ENCODE peak calls at places on chromosome 14, in seven cellular contexts. One of them, this sample, is unnamed.

GRCh38 chr14:63186453-63186852 is 17.8 kb upstream of the RHOJ start:
- DNase-seq in IMR-90: peak
- DNase-seq in H9: no peak
- DNase-seq in trophoblast cell: no peak
- DNase-seq in neuronal stem cell: no peak
- DNase-seq in H1: no peak
- DNase-seq in mesendoderm: no peak
- DNase-seq in this sample: no peak

GRCh38 chr14:97802974-97803373 is 1005.8 kb downstream of the VRK1 start:
- DNase-seq in IMR-90: no peak
- DNase-seq in H1: no peak
- DNase-seq in neuronal stem cell: no peak
- DNase-seq in H9: no peak
- DNase-seq in trophoblast cell: no peak
- DNase-seq in mesendoderm: no peak
- DNase-seq in this sample: no peak

GRCh38 chr14:55532645-55533309 is 47.2 kb upstream of the KTN1 start:
- DNase-seq in mesendoderm: peak
- DNase-seq in neuronal stem cell: peak
- DNase-seq in IMR-90: no peak
- DNase-seq in H9: no peak
- DNase-seq in trophoblast cell: no peak
- DNase-seq in H1: no peak
- DNase-seq in this sample: peak

GRCh38 chr14:25197885-25198284 is 147.9 kb upstream of the STXBP6 start:
- DNase-seq in H9: no peak
- DNase-seq in neuronal stem cell: no peak
- DNase-seq in H1: no peak
- DNase-seq in mesendoderm: no peak
- DNase-seq in trophoblast cell: no peak
- DNase-seq in IMR-90: no peak
- DNase-seq in this sample: no peak

GRCh38 chr14:44384093-44384492 is 123.0 kb downstream of the FSCB start:
- DNase-seq in IMR-90: no peak
- DNase-seq in neuronal stem cell: no peak
- DNase-seq in H9: no peak
- DNase-seq in mesendoderm: no peak
- DNase-seq in H1: no peak
- DNase-seq in trophoblast cell: no peak
- DNase-seq in this sample: no peak

GRCh38 chr14:68544150-68544892 is 248.5 kb downstream of the ZFP36L1 start:
- DNase-seq in neuronal stem cell: no peak
- DNase-seq in IMR-90: peak
- DNase-seq in H9: no peak
- DNase-seq in mesendoderm: no peak
- DNase-seq in trophoblast cell: peak
- DNase-seq in H1: no peak
- DNase-seq in this sample: peak

GRCh38 chr14:85974602-85975001 is 444.7 kb downstream of the FLRT2 start:
- DNase-seq in neuronal stem cell: no peak
- DNase-seq in H9: no peak
- DNase-seq in mesendoderm: no peak
- DNase-seq in IMR-90: no peak
- DNase-seq in trophoblast cell: no peak
- DNase-seq in H1: no peak
- DNase-seq in this sample: no peak

GRCh38 chr14:36513012-36513420 is 7.0 kb downstream of the NKX2-1 start:
- DNase-seq in mesendoderm: peak
- DNase-seq in neuronal stem cell: no peak
- DNase-seq in H9: no peak
- DNase-seq in H1: no peak
- DNase-seq in IMR-90: no peak
- DNase-seq in trophoblast cell: no peak
- DNase-seq in this sample: no peak

GRCh38 chr14:83007641-83008237 is 1474.1 kb upstream of the SEL1L start:
- DNase-seq in IMR-90: peak
- DNase-seq in H1: no peak
- DNase-seq in trophoblast cell: no peak
- DNase-seq in mesendoderm: no peak
- DNase-seq in H9: no peak
- DNase-seq in neuronal stem cell: no peak
- DNase-seq in this sample: no peak

GRCh38 chr14:67457782-67458181 is 30.7 kb downstream of the TMEM229B start:
- DNase-seq in H9: peak
- DNase-seq in trophoblast cell: no peak
- DNase-seq in IMR-90: no peak
- DNase-seq in neuronal stem cell: peak
- DNase-seq in mesendoderm: peak
- DNase-seq in H1: peak
- DNase-seq in this sample: no peak

GRCh38 chr14:67003009-67003753 is 186.1 kb upstream of the GARIN2 start:
- DNase-seq in trophoblast cell: no peak
- DNase-seq in IMR-90: no peak
- DNase-seq in H9: no peak
- DNase-seq in neuronal stem cell: no peak
- DNase-seq in H1: no peak
- DNase-seq in mesendoderm: no peak
- DNase-seq in this sample: no peak

GRCh38 chr14:30996892-30997659 is 28.4 kb upstream of the AP4S1 start:
- DNase-seq in IMR-90: no peak
- DNase-seq in mesendoderm: peak
- DNase-seq in H1: no peak
- DNase-seq in trophoblast cell: no peak
- DNase-seq in neuronal stem cell: no peak
- DNase-seq in H9: peak
- DNase-seq in this sample: no peak

GRCh38 chr14:69664865-69665526 is 53.6 kb downstream of the SUSD6 start:
- DNase-seq in neuronal stem cell: no peak
- DNase-seq in H9: no peak
- DNase-seq in trophoblast cell: no peak
- DNase-seq in IMR-90: no peak
- DNase-seq in H1: no peak
- DNase-seq in mesendoderm: no peak
- DNase-seq in this sample: no peak

GRCh38 chr14:70906785-70907171 is 481 bp upstream of the PCNX1 start:
- DNase-seq in neuronal stem cell: no peak
- DNase-seq in trophoblast cell: peak
- DNase-seq in IMR-90: no peak
- DNase-seq in H1: no peak
- DNase-seq in H9: no peak
- DNase-seq in mesendoderm: no peak
- DNase-seq in this sample: peak

GRCh38 chr14:22918809-22919600 is at the start of gene RBM23:
- DNase-seq in mesendoderm: peak
- DNase-seq in H9: peak
- DNase-seq in trophoblast cell: peak
- DNase-seq in H1: peak
- DNase-seq in IMR-90: peak
- DNase-seq in neuronal stem cell: peak
- DNase-seq in this sample: peak

GRCh38 chr14:65732112-65732511 is 319.6 kb downstream of the FUT8 start:
- DNase-seq in IMR-90: no peak
- DNase-seq in H1: no peak
- DNase-seq in trophoblast cell: no peak
- DNase-seq in H9: no peak
- DNase-seq in mesendoderm: no peak
- DNase-seq in neuronal stem cell: no peak
- DNase-seq in this sample: no peak

GRCh38 chr14:75088566-75089373 is 19.3 kb downstream of the ZC2HC1C start:
- DNase-seq in IMR-90: peak
- DNase-seq in H1: peak
- DNase-seq in neuronal stem cell: peak
- DNase-seq in H9: peak
- DNase-seq in mesendoderm: peak
- DNase-seq in trophoblast cell: peak
- DNase-seq in this sample: peak

GRCh38 chr14:75092698-75093097 is 23.3 kb downstream of the ZC2HC1C start:
- DNase-seq in H1: no peak
- DNase-seq in trophoblast cell: no peak
- DNase-seq in H9: no peak
- DNase-seq in mesendoderm: peak
- DNase-seq in IMR-90: no peak
- DNase-seq in neuronal stem cell: no peak
- DNase-seq in this sample: no peak

GRCh38 chr14:75088153-75088552 is 18.7 kb downstream of the ZC2HC1C start:
- DNase-seq in neuronal stem cell: no peak
- DNase-seq in H9: no peak
- DNase-seq in H1: no peak
- DNase-seq in trophoblast cell: no peak
- DNase-seq in mesendoderm: no peak
- DNase-seq in IMR-90: no peak
- DNase-seq in this sample: no peak

GRCh38 chr14:75091251-75091650 is 21.8 kb downstream of the ZC2HC1C start:
- DNase-seq in H9: no peak
- DNase-seq in H1: no peak
- DNase-seq in trophoblast cell: no peak
- DNase-seq in IMR-90: no peak
- DNase-seq in neuronal stem cell: no peak
- DNase-seq in mesendoderm: no peak
- DNase-seq in this sample: no peak

DNA sequence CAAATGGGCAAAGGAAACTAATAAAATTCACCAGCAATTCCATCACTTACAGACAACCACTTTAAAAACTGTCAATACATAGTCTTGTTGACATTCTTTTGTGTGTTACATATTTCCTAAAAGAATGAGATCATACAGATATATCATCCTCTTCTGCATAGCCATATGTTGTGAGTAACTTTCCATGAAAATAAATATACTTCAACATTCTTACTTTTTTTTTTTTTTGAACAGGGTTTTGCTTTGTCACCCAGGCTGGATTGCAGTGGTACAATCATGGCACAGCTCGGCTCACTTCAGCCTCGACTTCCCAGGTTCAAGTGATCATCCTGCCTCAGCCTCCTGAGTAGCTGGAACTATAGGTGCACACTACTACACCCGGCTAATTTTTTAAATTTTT is 20.9 kb downstream of the ZC2HC1C start:
- DNase-seq in IMR-90: peak
- DNase-seq in H1: no peak
- DNase-seq in neuronal stem cell: no peak
- DNase-seq in H9: no peak
- DNase-seq in trophoblast cell: peak
- DNase-seq in mesendoderm: no peak
- DNase-seq in this sample: no peak
- H3K18ac ChIP-seq in IMR-90: no peak
- H3K18ac ChIP-seq in H1: no peak
- H3K18ac ChIP-seq in neuronal stem cell: no peak
- H3K18ac ChIP-seq in H9: no peak
- H3K18ac ChIP-seq in trophoblast cell: no peak
- H3K18ac ChIP-seq in mesendoderm: no peak
- H3K18ac ChIP-seq in this sample: no peak

DNA sequence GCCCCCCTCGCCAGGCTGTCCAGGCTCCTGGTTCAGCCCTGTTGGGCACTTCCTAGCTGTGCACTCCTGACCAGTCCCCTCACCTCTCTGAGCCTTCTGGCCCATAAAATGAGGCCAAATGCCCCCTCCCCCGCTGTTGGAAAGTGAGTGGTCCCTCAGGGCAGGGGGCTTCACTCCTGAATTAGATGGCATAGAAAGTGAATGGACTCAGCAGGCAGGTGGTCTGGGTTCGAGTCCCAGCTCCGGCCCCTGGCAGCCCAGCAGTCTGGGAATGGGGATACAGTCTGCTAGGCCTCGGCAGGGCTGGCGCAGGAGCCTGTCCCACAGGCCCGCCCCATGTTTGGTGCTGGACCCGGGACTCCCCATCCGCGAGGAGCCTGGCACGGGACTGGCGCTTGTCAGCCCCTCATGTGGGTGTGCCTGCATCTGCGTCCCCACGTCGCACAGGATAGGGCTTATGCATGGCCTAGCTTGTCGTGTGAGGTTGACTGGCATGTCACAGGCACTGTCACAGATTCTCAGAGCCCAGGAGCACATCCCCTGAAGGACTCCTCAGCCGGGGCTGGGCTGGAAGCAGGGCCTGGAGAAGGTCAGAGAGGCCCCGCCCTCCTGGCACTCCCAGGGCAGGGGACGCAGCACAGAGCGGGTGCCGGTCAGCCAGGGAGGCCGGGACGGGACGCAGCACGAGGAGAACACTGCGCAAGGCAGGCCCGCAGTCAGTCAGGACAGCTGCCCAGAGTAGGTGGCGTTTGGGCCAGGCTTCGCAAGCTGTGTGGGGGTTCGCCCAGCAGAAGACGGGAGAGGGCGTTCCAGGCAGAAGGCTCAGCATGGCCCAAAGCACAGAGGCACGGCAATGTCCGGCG is 40.5 kb downstream of the DIO3 start:
- DNase-seq in mesendoderm: no peak
- DNase-seq in trophoblast cell: no peak
- DNase-seq in H1: no peak
- DNase-seq in IMR-90: no peak
- DNase-seq in neuronal stem cell: no peak
- DNase-seq in H9: no peak
- DNase-seq in this sample: no peak
- H3K18ac ChIP-seq in mesendoderm: no peak
- H3K18ac ChIP-seq in trophoblast cell: no peak
- H3K18ac ChIP-seq in H1: no peak
- H3K18ac ChIP-seq in IMR-90: no peak
- H3K18ac ChIP-seq in neuronal stem cell: peak
- H3K18ac ChIP-seq in H9: no peak
- H3K18ac ChIP-seq in this sample: no peak

GRCh38 chr14:59534361-59534987 is 42.1 kb downstream of the CCDC175 start:
- DNase-seq in H9: no peak
- DNase-seq in H1: no peak
- DNase-seq in neuronal stem cell: no peak
- DNase-seq in trophoblast cell: no peak
- DNase-seq in IMR-90: peak
- DNase-seq in mesendoderm: no peak
- DNase-seq in this sample: peak

GRCh38 chr14:59530349-59530748 is 46.0 kb downstream of the JKAMP start:
- DNase-seq in mesendoderm: no peak
- DNase-seq in IMR-90: no peak
- DNase-seq in trophoblast cell: no peak
- DNase-seq in H9: no peak
- DNase-seq in H1: no peak
- DNase-seq in neuronal stem cell: no peak
- DNase-seq in this sample: no peak

DNA sequence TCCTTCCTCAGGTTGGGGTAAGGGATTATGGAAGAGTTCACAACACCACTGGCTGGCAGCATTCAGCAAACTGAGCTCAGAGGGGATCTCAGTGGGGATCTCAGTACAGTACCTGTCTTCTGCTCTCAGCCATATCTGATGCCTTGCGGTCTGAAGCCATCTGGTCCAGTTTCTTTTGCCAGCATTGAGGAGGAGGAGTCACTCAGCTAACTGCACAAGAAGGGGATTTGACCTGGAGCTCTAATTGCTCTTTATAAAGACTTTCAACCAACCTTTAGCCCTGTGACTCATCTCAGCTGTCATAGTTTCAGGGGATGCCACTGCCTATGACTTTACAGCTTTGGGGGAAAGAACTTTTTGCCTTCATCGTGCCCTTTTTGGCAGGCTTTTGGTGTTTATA is 44.9 kb downstream of the JKAMP start:
- DNase-seq in neuronal stem cell: no peak
- DNase-seq in mesendoderm: no peak
- DNase-seq in H1: no peak
- DNase-seq in H9: no peak
- DNase-seq in trophoblast cell: no peak
- DNase-seq in IMR-90: no peak
- DNase-seq in this sample: no peak
- H3K18ac ChIP-seq in neuronal stem cell: no peak
- H3K18ac ChIP-seq in mesendoderm: no peak
- H3K18ac ChIP-seq in H1: no peak
- H3K18ac ChIP-seq in H9: no peak
- H3K18ac ChIP-seq in trophoblast cell: no peak
- H3K18ac ChIP-seq in IMR-90: no peak
- H3K18ac ChIP-seq in this sample: no peak

GRCh38 chr14:79871164-79871563 is 340.1 kb downstream of the DIO2 start:
- DNase-seq in trophoblast cell: no peak
- DNase-seq in mesendoderm: no peak
- DNase-seq in IMR-90: no peak
- DNase-seq in H9: no peak
- DNase-seq in neuronal stem cell: no peak
- DNase-seq in H1: no peak
- DNase-seq in this sample: no peak
- H3K18ac ChIP-seq in trophoblast cell: no peak
- H3K18ac ChIP-seq in mesendoderm: no peak
- H3K18ac ChIP-seq in IMR-90: no peak
- H3K18ac ChIP-seq in H9: no peak
- H3K18ac ChIP-seq in neuronal stem cell: no peak
- H3K18ac ChIP-seq in H1: no peak
- H3K18ac ChIP-seq in this sample: no peak